ENCODE peak calls at places on chromosomes 1 and 21, in eight cellular contexts. One of them, this sample, is unnamed.

GRCh38 chr1:107724648-107725047 is 240.3 kb downstream of the VAV3 start:
- DNase-seq in thoracic aorta: no peak
- DNase-seq in mucosa of descending colon: no peak
- DNase-seq in retina: no peak
- DNase-seq in NCI-H446 treated with DMSO at 0.1 percent for 48 hours: no peak
- DNase-seq in EL: no peak
- DNase-seq in kidney: no peak
- DNase-seq in WERI-Rb-1: no peak
- DNase-seq in this sample: no peak

GRCh38 chr21:16563795-16564194 is 834.0 kb downstream of the USP25 start:
- DNase-seq in thoracic aorta: no peak
- DNase-seq in mucosa of descending colon: no peak
- DNase-seq in retina: no peak
- DNase-seq in NCI-H446 treated with DMSO at 0.1 percent for 48 hours: no peak
- DNase-seq in EL: peak; percentile 83
- DNase-seq in kidney: peak; percentile 72
- DNase-seq in WERI-Rb-1: no peak
- DNase-seq in this sample: peak; percentile 54

GRCh38 chr1:40107290-40107959 is 10.4 kb upstream of the PPT1 start:
- DNase-seq in thoracic aorta: no peak
- DNase-seq in mucosa of descending colon: no peak
- DNase-seq in retina: no peak
- DNase-seq in NCI-H446 treated with DMSO at 0.1 percent for 48 hours: no peak
- DNase-seq in EL: no peak
- DNase-seq in kidney: no peak
- DNase-seq in WERI-Rb-1: no peak
- DNase-seq in this sample: no peak

GRCh38 chr1:196466656-196467055 is 141.6 kb downstream of the KCNT2 start:
- DNase-seq in thoracic aorta: no peak
- DNase-seq in mucosa of descending colon: no peak
- DNase-seq in retina: no peak
- DNase-seq in NCI-H446 treated with DMSO at 0.1 percent for 48 hours: no peak
- DNase-seq in EL: peak; percentile 85
- DNase-seq in kidney: no peak
- DNase-seq in WERI-Rb-1: no peak
- DNase-seq in this sample: no peak

GRCh38 chr1:202203238-202204039 is 9.8 kb downstream of the LGR6 start:
- DNase-seq in thoracic aorta: no peak
- DNase-seq in mucosa of descending colon: no peak
- DNase-seq in retina: no peak
- DNase-seq in NCI-H446 treated with DMSO at 0.1 percent for 48 hours: no peak
- DNase-seq in EL: no peak
- DNase-seq in kidney: no peak
- DNase-seq in WERI-Rb-1: no peak
- DNase-seq in this sample: no peak

GRCh38 chr1:1241588-1242229 is 4.8 kb downstream of the C1QTNF12 start:
- DNase-seq in thoracic aorta: no peak
- DNase-seq in mucosa of descending colon: no peak
- DNase-seq in retina: no peak
- DNase-seq in NCI-H446 treated with DMSO at 0.1 percent for 48 hours: no peak
- DNase-seq in EL: no peak
- DNase-seq in kidney: no peak
- DNase-seq in WERI-Rb-1: no peak
- DNase-seq in this sample: no peak

GRCh38 chr1:183913556-183913955 is 108.6 kb downstream of the RGL1 start:
- DNase-seq in thoracic aorta: no peak
- DNase-seq in mucosa of descending colon: no peak
- DNase-seq in retina: no peak
- DNase-seq in NCI-H446 treated with DMSO at 0.1 percent for 48 hours: no peak
- DNase-seq in EL: peak; percentile 13
- DNase-seq in kidney: no peak
- DNase-seq in WERI-Rb-1: no peak
- DNase-seq in this sample: no peak

GRCh38 chr1:226674892-226675719 is 64.0 kb downstream of the ITPKB start:
- DNase-seq in thoracic aorta: no peak
- DNase-seq in mucosa of descending colon: peak; percentile 74
- DNase-seq in retina: no peak
- DNase-seq in NCI-H446 treated with DMSO at 0.1 percent for 48 hours: no peak
- DNase-seq in EL: no peak
- DNase-seq in kidney: peak; percentile 70
- DNase-seq in WERI-Rb-1: no peak
- DNase-seq in this sample: no peak

GRCh38 chr1:167717351-167717750 is 4.4 kb upstream of the MPZL1 start:
- DNase-seq in thoracic aorta: no peak
- DNase-seq in mucosa of descending colon: no peak
- DNase-seq in retina: no peak
- DNase-seq in NCI-H446 treated with DMSO at 0.1 percent for 48 hours: no peak
- DNase-seq in EL: peak; percentile 28
- DNase-seq in kidney: no peak
- DNase-seq in WERI-Rb-1: no peak
- DNase-seq in this sample: no peak

GRCh38 chr1:71154454-71154853 is 73.6 kb upstream of the ZRANB2 start:
- DNase-seq in thoracic aorta: no peak
- DNase-seq in mucosa of descending colon: no peak
- DNase-seq in retina: no peak
- DNase-seq in NCI-H446 treated with DMSO at 0.1 percent for 48 hours: no peak
- DNase-seq in EL: no peak
- DNase-seq in kidney: no peak
- DNase-seq in WERI-Rb-1: peak; percentile 17
- DNase-seq in this sample: no peak

GRCh38 chr1:198564716-198565115 is 24.2 kb upstream of the ATP6V1G3 start:
- DNase-seq in thoracic aorta: no peak
- DNase-seq in mucosa of descending colon: no peak
- DNase-seq in retina: no peak
- DNase-seq in NCI-H446 treated with DMSO at 0.1 percent for 48 hours: no peak
- DNase-seq in EL: no peak
- DNase-seq in kidney: no peak
- DNase-seq in WERI-Rb-1: no peak
- DNase-seq in this sample: no peak

GRCh38 chr1:17837631-17838030 is 82.5 kb downstream of the ACTL8 start:
- DNase-seq in thoracic aorta: no peak
- DNase-seq in mucosa of descending colon: no peak
- DNase-seq in retina: no peak
- DNase-seq in NCI-H446 treated with DMSO at 0.1 percent for 48 hours: no peak
- DNase-seq in EL: no peak
- DNase-seq in kidney: peak; percentile 27
- DNase-seq in WERI-Rb-1: no peak
- DNase-seq in this sample: no peak

GRCh38 chr1:201694615-201695335 is 134.2 kb upstream of the IPO9 start:
- DNase-seq in thoracic aorta: no peak
- DNase-seq in mucosa of descending colon: no peak
- DNase-seq in retina: no peak
- DNase-seq in NCI-H446 treated with DMSO at 0.1 percent for 48 hours: no peak
- DNase-seq in EL: no peak
- DNase-seq in kidney: no peak
- DNase-seq in WERI-Rb-1: peak; percentile 55
- DNase-seq in this sample: no peak

GRCh38 chr1:99917214-99917613 is 52.6 kb upstream of the SLC35A3 start:
- DNase-seq in thoracic aorta: no peak
- DNase-seq in mucosa of descending colon: no peak
- DNase-seq in retina: no peak
- DNase-seq in NCI-H446 treated with DMSO at 0.1 percent for 48 hours: no peak
- DNase-seq in EL: no peak
- DNase-seq in kidney: no peak
- DNase-seq in WERI-Rb-1: no peak
- DNase-seq in this sample: no peak

GRCh38 chr1:112904071-112904830 is 51.7 kb downstream of the SLC16A1 start:
- DNase-seq in thoracic aorta: no peak
- DNase-seq in mucosa of descending colon: no peak
- DNase-seq in retina: no peak
- DNase-seq in NCI-H446 treated with DMSO at 0.1 percent for 48 hours: no peak
- DNase-seq in EL: peak; percentile 97
- DNase-seq in kidney: no peak
- DNase-seq in WERI-Rb-1: no peak
- DNase-seq in this sample: no peak

This sample was measured in right lobe of liver.